ENCODE peak calls at places on chromosome 19, in ten cellular contexts. M is coronary artery, L is psoas muscle, T is SJSA1, H is lower lobe of right lung, F is fibroblast of lung, O is tibial artery, A is left ventricle myocardium inferior, X is ovary, W is suprapubic skin. K is an unnamed sample.

GRCh38 chr19:51994048-51994644 is 7.5 kb upstream of the ZNF350 start:
- DNase-seq in M (no peak), L (no peak), T (no peak), H (no peak), F (peak), O (no peak), A (no peak), X (no peak), W (no peak), K (no peak)

GRCh38 chr19:57058871-57059270 is 60.9 kb upstream of the USP29 start:
- DNase-seq in M (no peak), L (no peak), T (no peak), H (no peak), F (no peak), O (no peak), A (no peak), X (no peak), W (no peak), K (no peak)

GRCh38 chr19:719081-719512 is 10.4 kb downstream of the PALM start:
- DNase-seq in M (no peak), L (peak), T (no peak), H (no peak), F (peak), O (peak), A (peak), X (peak), W (peak), K (peak)

GRCh38 chr19:6387372-6387771 is 5.6 kb downstream of the GTF2F1 start:
- DNase-seq in M (no peak), L (no peak), T (no peak), H (no peak), F (no peak), O (no peak), A (no peak), X (no peak), W (no peak), K (no peak)

GRCh38 chr19:21823224-21823623 is 12.8 kb downstream of the ZNF43 start:
- DNase-seq in M (no peak), L (no peak), T (no peak), H (no peak), F (no peak), O (no peak), A (no peak), X (no peak), W (no peak), K (no peak)

GRCh38 chr19:14056069-14056666 is 5.7 kb downstream of the PALM3 start:
- DNase-seq in M (no peak), L (no peak), T (no peak), H (no peak), F (no peak), O (no peak), A (no peak), X (no peak), W (no peak), K (no peak)

GRCh38 chr19:30074741-30075460 is 132.9 kb downstream of the URI1 start:
- DNase-seq in M (no peak), L (no peak), T (no peak), H (no peak), F (no peak), O (no peak), A (no peak), X (no peak), W (peak), K (no peak)

GRCh38 chr19:7868326-7868670 is 5.9 kb downstream of the PRR36 start:
- DNase-seq in M (no peak), L (no peak), T (no peak), H (no peak), F (no peak), O (no peak), A (no peak), X (peak), W (no peak), K (no peak)

GRCh38 chr19:39592381-39592780 is 9.9 kb upstream of the LGALS13 start:
- DNase-seq in M (no peak), L (no peak), T (no peak), H (no peak), F (no peak), O (no peak), A (no peak), X (no peak), W (no peak), K (no peak)

GRCh38 chr19:56837492-56837891 is 3.0 kb downstream of the PEG3 start:
- DNase-seq in M (peak), L (peak), T (no peak), H (peak), F (peak), O (peak), A (peak), X (peak), W (no peak), K (peak)

GRCh38 chr19:54893406-54893805 is 12.5 kb upstream of the NCR1 start:
- DNase-seq in M (no peak), L (no peak), T (no peak), H (no peak), F (no peak), O (no peak), A (no peak), X (no peak), W (no peak), K (no peak)

DNA sequence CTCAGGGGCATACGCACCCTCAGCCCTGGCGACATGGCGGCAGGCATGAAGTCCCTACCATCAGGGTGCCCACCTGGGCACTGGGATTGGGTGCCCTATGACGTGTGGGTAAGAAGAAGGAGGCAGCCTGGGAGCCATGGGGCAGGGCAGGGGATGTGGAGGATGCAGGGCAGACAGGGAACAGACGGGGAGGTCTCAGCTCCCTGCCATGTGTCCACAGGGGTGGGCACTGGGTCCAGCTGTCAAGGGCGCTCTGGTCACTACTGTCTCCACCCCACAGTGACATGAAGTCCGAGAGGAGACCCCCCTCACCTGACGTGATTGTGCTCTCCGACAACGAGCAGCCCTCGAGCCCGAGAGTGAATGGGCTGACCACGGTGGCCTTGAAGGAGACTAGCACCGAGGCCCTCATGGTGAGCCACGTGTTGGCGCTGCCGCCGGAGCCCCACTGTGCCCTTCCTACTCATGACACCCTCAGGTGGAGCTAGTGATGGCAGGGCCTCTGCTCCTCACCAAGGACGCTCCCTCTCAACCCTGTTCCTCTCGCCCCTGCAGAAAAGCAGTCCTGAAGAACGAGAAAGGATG is 23.2 kb downstream of the TSSK6 start:
- DNase-seq in M (no peak), L (no peak), T (no peak), H (no peak), F (no peak), O (no peak), A (no peak), X (no peak), W (no peak), K (peak)
- H3K27ac ChIP-seq in M (no peak), L (no peak), T (no peak), H (no peak), F (no peak), O (no peak), A (no peak), X (no peak), W (no peak), K (no peak)

DNA sequence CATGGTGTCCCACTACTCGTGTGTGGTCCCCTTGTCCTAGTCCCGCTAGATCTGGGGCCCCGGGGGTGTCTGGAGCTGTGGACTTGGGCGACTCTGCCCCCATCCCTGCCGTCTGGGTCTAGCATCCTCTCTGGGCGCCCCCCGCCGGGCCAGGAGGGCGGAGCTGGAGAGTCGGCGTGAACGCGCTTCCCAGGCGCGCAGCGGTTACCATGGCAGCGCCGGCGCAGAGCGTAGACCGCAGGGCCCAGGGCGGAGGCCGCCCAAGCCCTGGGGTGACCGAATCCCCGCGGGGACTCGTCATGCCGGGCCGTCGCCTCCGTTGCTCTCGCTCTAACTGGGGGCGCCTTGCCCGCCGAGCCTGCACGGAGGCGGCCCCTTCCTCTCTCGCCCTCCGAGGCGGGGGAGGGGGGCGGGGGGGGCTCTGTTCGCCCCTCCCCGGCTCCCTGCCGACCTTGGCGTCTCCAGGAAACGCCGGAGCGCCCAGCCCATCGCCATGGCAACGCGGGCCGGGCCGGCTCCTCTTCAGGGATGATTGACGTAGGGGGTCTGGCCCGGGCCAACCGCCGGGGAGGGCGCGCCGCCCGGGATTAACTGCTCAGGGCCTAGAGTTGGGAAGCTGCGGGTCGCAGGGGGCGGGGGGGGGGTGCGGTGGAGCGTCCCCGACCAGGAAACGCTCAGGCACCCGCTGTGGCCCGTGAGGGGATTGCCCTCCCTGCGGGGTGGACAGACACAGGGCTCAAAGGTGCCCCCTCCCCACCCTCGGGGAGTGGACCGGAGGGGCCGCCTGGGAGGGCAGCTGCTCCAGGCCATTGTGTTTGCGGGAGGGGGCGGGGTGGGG is 8.9 kb downstream of the ISYNA1 start:
- DNase-seq in M (no peak), L (peak), T (peak), H (peak), F (peak), O (no peak), A (peak), X (peak), W (no peak), K (peak)
- H3K27ac ChIP-seq in M (peak), L (no peak), T (peak), H (peak), F (peak), O (peak), A (peak), X (peak), W (peak), K (peak)

DNA sequence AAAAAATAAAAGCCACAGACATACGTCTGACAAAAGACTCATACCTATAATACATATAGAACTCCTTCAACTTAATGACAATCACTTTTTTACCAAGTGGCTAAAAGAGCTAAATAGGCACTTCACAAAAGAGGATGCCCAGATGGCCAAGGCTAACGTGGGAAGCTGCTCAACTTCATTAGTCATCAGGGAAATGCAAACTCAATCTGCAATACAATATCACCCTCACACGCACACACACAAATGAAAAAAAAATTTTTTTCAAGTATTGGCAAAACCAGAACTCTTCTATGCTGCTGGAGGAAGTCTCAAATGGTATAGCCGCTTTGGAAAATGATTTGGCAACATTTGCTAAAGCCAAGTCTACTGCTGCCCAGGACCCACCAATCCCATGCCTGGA is 14.6 kb upstream of the DNMT1 start:
- DNase-seq in M (no peak), L (no peak), T (no peak), H (no peak), F (peak), O (no peak), A (no peak), X (no peak), W (no peak), K (no peak)
- H3K27ac ChIP-seq in M (no peak), L (no peak), T (no peak), H (no peak), F (no peak), O (no peak), A (no peak), X (no peak), W (no peak), K (no peak)

GRCh38 chr19:10593148-10593547 is 6.0 kb upstream of the AP1M2 start:
- DNase-seq in M (no peak), L (no peak), T (no peak), H (no peak), F (no peak), O (no peak), A (no peak), X (no peak), W (no peak), K (peak)
- H3K27ac ChIP-seq in M (no peak), L (no peak), T (no peak), H (peak), F (no peak), O (peak), A (peak), X (no peak), W (no peak), K (no peak)

DNA sequence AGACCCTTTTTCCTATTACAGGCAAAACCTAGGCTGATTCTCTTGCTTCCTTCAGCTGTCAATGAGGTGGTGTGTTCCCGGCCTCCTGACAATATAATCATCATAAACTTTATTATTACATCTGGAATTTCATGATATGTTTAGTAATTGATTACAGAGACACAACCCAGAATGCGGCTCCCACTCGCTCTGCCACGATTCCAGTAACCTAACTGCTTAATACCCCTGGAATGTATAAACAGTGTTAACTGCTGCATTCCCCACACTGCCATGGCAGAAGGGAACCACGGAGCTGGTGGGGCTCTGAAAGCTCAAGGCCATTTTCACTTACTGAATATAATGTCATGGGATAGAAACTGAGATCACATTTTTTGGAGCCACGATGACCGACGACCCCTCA is 17.1 kb downstream of the TSHZ3 start:
- DNase-seq in M (no peak), L (no peak), T (peak), H (no peak), F (peak), O (no peak), A (no peak), X (no peak), W (no peak), K (no peak)
- H3K27ac ChIP-seq in M (no peak), L (no peak), T (peak), H (no peak), F (peak), O (no peak), A (no peak), X (no peak), W (no peak), K (no peak)

DNA sequence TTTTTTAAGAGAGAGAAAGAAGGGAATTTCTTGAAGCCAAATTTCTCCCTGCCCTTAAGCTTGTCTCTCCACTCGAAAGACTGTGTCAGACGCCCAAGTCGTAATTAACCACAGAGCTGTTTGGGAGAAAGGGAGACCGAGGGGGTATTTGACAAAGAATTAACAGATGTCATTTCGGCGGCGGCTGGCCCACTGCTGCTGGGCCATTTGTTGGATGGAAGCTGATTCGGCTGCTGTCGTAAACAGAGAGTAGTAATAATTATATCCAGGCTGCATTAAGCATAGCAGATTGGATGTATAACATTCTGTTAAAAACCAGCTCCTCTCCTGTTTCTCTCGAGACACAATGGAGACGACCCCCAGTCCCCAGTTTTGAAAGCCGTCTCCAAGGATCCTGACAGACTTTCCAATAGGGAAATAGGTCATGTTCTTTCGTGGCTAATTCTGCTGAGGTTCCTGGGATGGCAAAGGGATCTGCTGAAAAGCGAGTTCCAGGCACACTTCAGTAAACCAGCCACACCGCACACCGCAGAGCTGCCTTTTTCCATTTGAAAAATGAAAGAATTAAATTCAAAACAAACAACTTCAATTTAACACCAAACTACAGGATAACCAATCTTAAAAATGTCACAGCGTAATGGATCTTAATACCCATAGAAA is 71.5 kb downstream of the KCTD15 start:
- DNase-seq in M (no peak), L (no peak), T (no peak), H (no peak), F (peak), O (no peak), A (no peak), X (no peak), W (no peak), K (peak)
- H3K27ac ChIP-seq in M (no peak), L (no peak), T (no peak), H (peak), F (no peak), O (peak), A (peak), X (no peak), W (peak), K (no peak)

GRCh38 chr19:16019691-16020448 is 56.4 kb upstream of the TPM4 start:
- DNase-seq in M (peak), L (no peak), T (no peak), H (no peak), F (no peak), O (no peak), A (no peak), X (no peak), W (no peak), K (no peak)

GRCh38 chr19:16016226-16017137 is 59.8 kb upstream of the TPM4 start:
- DNase-seq in M (no peak), L (no peak), T (no peak), H (no peak), F (no peak), O (no peak), A (no peak), X (peak), W (no peak), K (no peak)

GRCh38 chr19:16018106-16018755 is 58.1 kb upstream of the TPM4 start:
- DNase-seq in M (peak), L (no peak), T (no peak), H (no peak), F (no peak), O (no peak), A (no peak), X (no peak), W (no peak), K (no peak)

GRCh38 chr19:16017138-16017490 is 59.2 kb upstream of the TPM4 start:
- DNase-seq in M (peak), L (no peak), T (no peak), H (no peak), F (no peak), O (no peak), A (no peak), X (no peak), W (no peak), K (no peak)

GRCh38 chr19:16018801-16019551 is 57.3 kb upstream of the TPM4 start:
- DNase-seq in M (no peak), L (no peak), T (no peak), H (no peak), F (no peak), O (no peak), A (no peak), X (no peak), W (no peak), K (no peak)
- H3K27ac ChIP-seq in M (no peak), L (no peak), T (no peak), H (no peak), F (no peak), O (no peak), A (no peak), X (no peak), W (no peak), K (no peak)

GRCh38 chr19:48739835-48740704 is at the start of gene RASIP1:
- DNase-seq in M (no peak), L (no peak), T (no peak), H (peak), F (no peak), O (no peak), A (peak), X (no peak), W (no peak), K (peak)
- H3K27ac ChIP-seq in M (no peak), L (peak), T (no peak), H (peak), F (no peak), O (peak), A (peak), X (peak), W (peak), K (peak)

K was measured in right cardiac atrium.